ENCODE peak calls at places on chromosomes 4 and X, in four cellular contexts. C is A549, Q is HepG2, O is endothelial cell of umbilical vein. N is an unnamed sample.

GRCh38 chrX:85109235-85109634 is 105.6 kb downstream of the APOOL start:
- DNase-seq in O (no peak), C (peak), Q (peak), N (peak)

GRCh38 chr4:152106113-152106763 is 345.4 kb upstream of the GATB start:
- DNase-seq in O (peak), C (peak), Q (peak), N (peak)

GRCh38 chrX:18938710-18939109 is 45.2 kb downstream of the PHKA2 start:
- DNase-seq in C (no peak), O (peak), Q (no peak), N (no peak)

GRCh38 chr4:7692451-7693236 is 247.0 kb downstream of the AFAP1 start:
- DNase-seq in C (no peak), Q (no peak), O (no peak), N (no peak)

GRCh38 chr4:1524761-1525160 is 118.5 kb upstream of the NKX1-1 start:
- DNase-seq in Q (no peak), C (no peak), O (no peak), N (no peak)

GRCh38 chr4:39563448-39563847 is 36.2 kb upstream of the UGDH start:
- DNase-seq in Q (no peak), C (no peak), O (no peak), N (no peak)

GRCh38 chr4:142285222-142285583 is 560.9 kb downstream of the INPP4B start:
- DNase-seq in O (no peak), C (no peak), Q (no peak), N (no peak)

GRCh38 chr4:38958453-38958852 is 73.8 kb downstream of the TMEM156 start:
- DNase-seq in Q (no peak), O (no peak), C (no peak), N (no peak)

GRCh38 chrX:152641996-152642395 is 4.3 kb downstream of the GABRQ start:
- DNase-seq in Q (no peak), O (peak), C (no peak), N (peak)

GRCh38 chr4:121706595-121707021 is 9.8 kb upstream of the ANXA5 start:
- DNase-seq in Q (no peak), O (no peak), C (no peak), N (peak)

GRCh38 chr4:151417164-151417571 is 8.2 kb downstream of the FHIP1A start:
- DNase-seq in Q (peak), O (no peak), C (no peak), N (peak)

GRCh38 chrX:57366430-57366829 is 79.9 kb downstream of the FAAH2 start:
- DNase-seq in O (no peak), Q (no peak), C (no peak), N (no peak)

GRCh38 chr4:83093060-83093640 is 21.4 kb downstream of the PLAC8 start:
- DNase-seq in C (no peak), O (no peak), Q (no peak), N (no peak)

GRCh38 chrX:105608745-105609144 is 213.6 kb upstream of the NRK start:
- DNase-seq in O (no peak), Q (no peak), C (no peak), N (no peak)

GRCh38 chrX:137354851-137355250 is 211.1 kb upstream of the ZIC3 start:
- DNase-seq in Q (no peak), O (no peak), C (no peak), N (no peak)

GRCh38 chrX:11756354-11757318 is 1.4 kb upstream of the MSL3 start:
- DNase-seq in O (no peak), C (no peak), Q (no peak), N (peak)

GRCh38 chr4:38365748-38366310 is 298.2 kb upstream of the KLF3 start:
- DNase-seq in Q (peak), C (no peak), O (no peak), N (no peak)

GRCh38 chrX:16671005-16671404 is 21.0 kb downstream of the S100G start:
- DNase-seq in C (peak), O (peak), Q (peak), N (peak)

GRCh38 chr4:154164931-154165839 is 326.4 kb downstream of the DCHS2 start:
- DNase-seq in Q (no peak), C (no peak), O (no peak), N (no peak)

GRCh38 chr4:180217070-180217469 is 2026.1 kb upstream of the TENM3 start:
- DNase-seq in O (no peak), C (no peak), Q (no peak), N (no peak)

GRCh38 chrX:136872091-136872700 is 8.3 kb downstream of the RBMX start:
- DNase-seq in C (no peak), Q (no peak), O (no peak), N (no peak)

GRCh38 chr4:47478799-47479198 is 6.3 kb upstream of the ATP10D start:
- DNase-seq in O (no peak), Q (no peak), C (no peak), N (no peak)
- TF ChIP-seq MYC in O (no peak), Q (no peak), C (no peak), N (no peak)

GRCh38 chr4:182142146-182143085 is 100.8 kb upstream of the TENM3 start:
- DNase-seq in O (no peak), C (no peak), Q (no peak), N (no peak)

GRCh38 chr4:182141046-182141445 is 102.2 kb upstream of the TENM3 start:
- DNase-seq in C (no peak), O (no peak), Q (no peak), N (no peak)

GRCh38 chr4:182140547-182140946 is 102.7 kb upstream of the TENM3 start:
- DNase-seq in Q (no peak), C (no peak), O (no peak), N (no peak)

GRCh38 chr4:182143086-182143821 is 99.9 kb upstream of the TENM3 start:
- DNase-seq in O (no peak), Q (no peak), C (no peak), N (no peak)

DNA sequence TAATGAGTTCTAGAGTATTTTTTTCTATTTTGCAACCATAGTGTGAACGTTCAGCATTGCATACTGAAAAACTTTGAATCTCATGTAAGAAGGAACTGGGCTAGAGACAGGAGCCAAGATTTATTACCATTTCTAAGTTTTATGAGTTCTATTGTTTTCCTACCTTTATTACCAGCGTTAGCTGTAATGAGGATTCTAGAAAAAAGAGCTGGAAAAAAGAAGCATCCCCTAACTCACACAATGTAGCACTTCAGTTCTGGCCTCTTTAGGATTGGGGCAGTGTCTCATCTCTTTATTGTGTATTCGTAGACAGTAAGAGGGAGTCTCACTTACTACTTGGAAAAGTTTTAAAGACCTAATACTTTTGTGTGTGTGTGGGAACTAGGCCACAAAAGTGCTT is 101.6 kb upstream of the TENM3 start:
- DNase-seq in O (no peak), Q (no peak), C (no peak), N (no peak)
- TF ChIP-seq MYC in O (no peak), Q (no peak), C (no peak), N (no peak)

GRCh38 chr4:109931318-109931717 is 18.6 kb downstream of the EGF start:
- DNase-seq in O (no peak), C (no peak), Q (no peak), N (no peak)
- TF ChIP-seq MYC in O (no peak), C (no peak), Q (no peak), N (no peak)

GRCh38 chr4:53959373-53959772 is 105.0 kb downstream of the CHIC2 start:
- DNase-seq in C (no peak), Q (no peak), O (no peak), N (no peak)
- TF ChIP-seq MYC in C (no peak), Q (no peak), O (no peak), N (no peak)

GRCh38 chrX:48648299-48648698 is 35.3 kb upstream of the WAS start:
- DNase-seq in Q (peak), C (no peak), O (peak), N (peak)
- TF ChIP-seq MYC in Q (no peak), C (no peak), O (no peak), N (peak)

DNA sequence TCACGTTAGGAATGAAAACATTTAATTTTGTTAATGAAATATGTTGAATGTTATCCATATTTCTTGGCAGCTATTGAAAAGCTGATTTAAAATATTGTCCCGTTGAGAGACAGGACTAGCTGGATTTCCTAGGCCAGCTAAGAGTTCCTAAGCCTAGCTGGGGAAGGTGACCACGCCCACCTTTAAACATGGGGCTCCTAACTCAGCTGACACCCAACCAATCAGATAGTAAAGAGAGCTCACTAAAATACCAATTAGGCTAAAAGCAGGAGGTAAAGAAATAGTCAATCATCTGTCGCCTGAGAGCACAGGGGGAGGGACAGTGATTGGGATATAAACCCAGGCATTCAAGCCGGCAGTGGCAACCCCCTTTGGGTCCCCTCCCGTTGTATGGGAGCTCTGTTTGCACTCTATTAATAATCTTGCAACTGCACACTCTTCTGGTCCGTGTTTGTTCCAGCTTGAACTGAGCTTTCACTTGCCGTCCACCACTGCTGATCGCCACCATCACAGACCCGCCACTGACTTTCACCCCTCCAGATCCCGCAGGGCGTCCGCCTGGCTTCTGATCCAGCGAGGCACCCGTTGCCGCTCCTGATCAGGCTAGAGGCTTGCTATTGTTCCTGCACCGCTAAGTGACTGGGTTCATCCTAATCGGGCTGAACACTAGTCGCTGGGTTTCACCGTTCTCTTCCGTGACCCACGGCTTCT is 308.9 kb downstream of the GLUD2 start:
- DNase-seq in C (no peak), O (no peak), Q (no peak), N (no peak)
- TF ChIP-seq MYC in C (no peak), O (no peak), Q (no peak), N (no peak)

DNA sequence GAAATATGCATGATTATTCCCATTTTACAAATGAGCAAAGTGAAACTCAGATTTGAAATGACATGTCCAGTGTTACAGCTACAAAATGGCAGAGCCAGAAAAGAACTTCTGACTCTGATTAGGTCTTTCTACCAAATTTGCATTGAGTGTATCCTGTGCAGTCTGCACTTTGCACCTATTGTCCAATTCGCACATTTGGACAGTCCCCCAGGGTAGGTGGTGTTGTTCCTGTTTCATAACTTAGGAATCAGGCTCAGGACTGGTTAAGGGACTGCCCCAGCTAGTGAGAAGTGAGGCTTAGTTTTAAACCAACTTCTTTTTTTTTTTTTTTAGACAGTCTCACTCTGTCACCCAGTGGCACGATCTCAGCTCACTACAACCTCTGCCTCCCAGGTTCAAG is 137.9 kb upstream of the NALF2 start:
- DNase-seq in O (no peak), Q (no peak), C (no peak), N (no peak)
- TF ChIP-seq MYC in O (no peak), Q (no peak), C (no peak), N (no peak)

GRCh38 chrX:14903891-14904290 is 30.7 kb downstream of the MOSPD2 start:
- DNase-seq in O (no peak), C (no peak), Q (no peak), N (no peak)

GRCh38 chrX:14897042-14897441 is 23.8 kb downstream of the MOSPD2 start:
- DNase-seq in C (no peak), Q (no peak), O (no peak), N (no peak)

GRCh38 chrX:14902536-14902935 is 29.3 kb downstream of the MOSPD2 start:
- DNase-seq in O (no peak), C (no peak), Q (no peak), N (no peak)

GRCh38 chrX:14896273-14896672 is 23.1 kb downstream of the MOSPD2 start:
- DNase-seq in O (no peak), Q (no peak), C (no peak), N (no peak)

GRCh38 chrX:14899607-14900006 is 26.4 kb downstream of the MOSPD2 start:
- DNase-seq in Q (no peak), O (peak), C (peak), N (peak)
- TF ChIP-seq MYC in Q (no peak), O (no peak), C (no peak), N (no peak)

DNA sequence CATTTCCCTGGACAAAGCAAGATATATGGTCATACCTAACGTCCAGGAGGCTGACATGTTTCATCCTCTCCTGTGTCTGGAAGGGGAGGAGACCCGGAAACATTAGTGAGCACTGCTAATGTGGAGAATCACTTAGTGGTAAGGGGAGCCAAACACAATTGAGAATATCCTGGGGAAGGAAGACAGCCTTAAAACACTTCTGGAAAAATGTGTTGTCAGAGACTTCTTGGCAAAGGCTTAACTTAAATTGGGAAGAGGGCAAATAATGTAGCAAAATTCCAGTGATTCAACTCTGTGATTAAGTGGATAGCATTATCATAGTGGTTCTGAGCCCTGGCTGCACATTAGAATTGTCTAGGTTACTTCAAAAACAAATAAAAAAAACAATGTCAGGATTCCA is 39.5 kb downstream of the SPARCL1 start:
- DNase-seq in O (peak), Q (no peak), C (no peak), N (no peak)
- TF ChIP-seq MYC in O (no peak), Q (no peak), C (no peak), N (no peak)

N was measured in NB4.